ENCODE peak calls at places on chromosomes 2 and 18, in seven cellular contexts. A, M, H, I, G, O and J are unnamed samples.

GRCh38 chr18:48670751-48671560 is 132.1 kb downstream of the CTIF start:
- DNase-seq in I (no peak), H (no peak), O (no peak), M (no peak), A (no peak), G (no peak), J (no peak)

GRCh38 chr2:132766573-132766972 is 96.6 kb upstream of the LYPD1 start:
- DNase-seq in H (no peak), O (no peak), M (no peak), I (no peak), A (no peak), G (no peak), J (no peak)

GRCh38 chr2:42547014-42547413 is 21.4 kb upstream of the MTA3 start:
- DNase-seq in A (no peak), O (no peak), I (no peak), M (no peak), G (no peak), H (no peak), J (no peak)

GRCh38 chr18:46400449-46400848 is 256.6 kb downstream of the LOXHD1 start:
- DNase-seq in M (no peak), G (no peak), A (no peak), I (no peak), O (no peak), H (no peak), J (no peak)

GRCh38 chr2:166375205-166375735 is 474 bp downstream of the SCN9A start:
- DNase-seq in H (no peak), A (no peak), I (no peak), G (no peak), M (peak), O (peak), J (peak)

GRCh38 chr2:119741868-119742267 is 17.9 kb upstream of the PTPN4 start:
- DNase-seq in M (no peak), O (no peak), H (no peak), I (no peak), G (no peak), A (no peak), J (no peak)

GRCh38 chr2:220556658-220557057 is 929.2 kb downstream of the SLC4A3 start:
- DNase-seq in G (no peak), O (peak), A (no peak), I (no peak), M (no peak), H (no peak), J (peak)

GRCh38 chr2:174730530-174731018 is 33.7 kb downstream of the CHRNA1 start:
- DNase-seq in H (no peak), M (no peak), A (no peak), I (no peak), O (no peak), G (no peak), J (no peak)

GRCh38 chr2:8312861-8313768 is 368.7 kb upstream of the ID2 start:
- DNase-seq in O (no peak), A (peak), H (no peak), M (no peak), G (no peak), I (no peak), J (peak)

GRCh38 chr2:71932780-71933466 is 214.7 kb downstream of the CYP26B1 start:
- DNase-seq in G (no peak), O (no peak), H (no peak), M (no peak), I (no peak), A (no peak), J (no peak)

GRCh38 chr18:6411367-6411766 is 3.3 kb downstream of the L3MBTL4 start:
- DNase-seq in G (no peak), O (no peak), I (no peak), H (no peak), M (no peak), A (no peak), J (no peak)

GRCh38 chr2:127675335-127676261 is at the start of gene LIMS2:
- DNase-seq in M (no peak), I (no peak), A (no peak), H (no peak), G (peak), O (no peak), J (no peak)

GRCh38 chr18:9578306-9578705 is 36.1 kb downstream of the PPP4R1 start:
- DNase-seq in H (no peak), G (no peak), O (peak), A (no peak), M (no peak), I (no peak), J (no peak)

GRCh38 chr2:98898423-98898841 is 37.6 kb downstream of the CRACDL start:
- DNase-seq in M (no peak), I (no peak), A (no peak), O (no peak), H (no peak), G (no peak), J (no peak)

GRCh38 chr2:191622374-191623320 is 55.3 kb upstream of the NABP1 start:
- DNase-seq in A (no peak), I (no peak), G (no peak), H (no peak), O (no peak), M (no peak), J (no peak)

GRCh38 chr2:128358941-128359731 is 40.5 kb upstream of the HS6ST1 start:
- DNase-seq in O (no peak), G (no peak), A (peak), M (no peak), I (no peak), H (no peak), J (no peak)

GRCh38 chr2:84963692-84964405 is 7.1 kb upstream of the KCMF1 start:
- DNase-seq in M (no peak), O (peak), I (no peak), H (no peak), G (no peak), A (no peak), J (peak)

GRCh38 chr2:173119944-173120343 is 44.3 kb downstream of the MAP3K20 start:
- DNase-seq in I (no peak), G (no peak), H (no peak), O (no peak), A (no peak), M (no peak), J (no peak)

GRCh38 chr2:219035942-219036341 is 5.4 kb downstream of the CFAP65 start:
- DNase-seq in A (no peak), M (no peak), H (no peak), G (no peak), O (no peak), I (no peak), J (no peak)

GRCh38 chr18:50125456-50125855 is 69.5 kb downstream of the MYO5B start:
- DNase-seq in I (no peak), M (no peak), G (no peak), H (no peak), O (no peak), A (no peak), J (no peak)

GRCh38 chr2:149924028-149924427 is 336.5 kb upstream of the MMADHC start:
- DNase-seq in A (no peak), O (no peak), G (no peak), I (no peak), M (no peak), H (no peak), J (peak)

GRCh38 chr18:23357992-23358594 is 95.0 kb upstream of the RIOK3 start:
- DNase-seq in O (no peak), G (no peak), H (no peak), I (no peak), A (no peak), M (no peak), J (peak)

GRCh38 chr18:10279476-10279875 is 175.0 kb upstream of the APCDD1 start:
- DNase-seq in H (no peak), G (no peak), M (no peak), I (no peak), A (no peak), O (no peak), J (no peak)

GRCh38 chr2:31998731-31999383 is 12.0 kb downstream of the MEMO1 start:
- DNase-seq in G (no peak), M (no peak), O (no peak), I (no peak), A (no peak), H (no peak), J (no peak)

GRCh38 chr2:233048569-233049193 is 11.5 kb upstream of the INPP5D start:
- DNase-seq in I (no peak), O (no peak), G (no peak), H (no peak), M (no peak), A (no peak), J (no peak)

GRCh38 chr2:215556979-215557378 is 121.1 kb upstream of the FN1 start:
- DNase-seq in A (no peak), G (no peak), I (no peak), H (no peak), M (no peak), O (peak), J (no peak)

GRCh38 chr18:48913723-48914122 is 37.0 kb downstream of the SMAD7 start:
- DNase-seq in I (no peak), G (no peak), M (no peak), O (no peak), H (no peak), A (no peak), J (no peak)

GRCh38 chr2:146324954-146325353 is 1519.9 kb upstream of the ACVR2A start:
- DNase-seq in G (no peak), I (no peak), H (no peak), O (peak), A (no peak), M (no peak), J (no peak)

GRCh38 chr2:209334188-209335017 is 89.4 kb upstream of the MAP2 start:
- DNase-seq in O (peak), M (peak), I (no peak), H (no peak), G (peak), A (peak), J (peak)

GRCh38 chr2:147632193-147632592 is 212.6 kb upstream of the ACVR2A start:
- DNase-seq in A (peak), I (no peak), G (no peak), O (no peak), H (no peak), M (no peak), J (no peak)

GRCh38 chr2:233593201-233593600 is 24.2 kb upstream of the UGT1A8 start:
- DNase-seq in O (no peak), G (no peak), I (no peak), A (no peak), H (no peak), M (no peak), J (no peak)

GRCh38 chr2:33104052-33104623 is 157.4 kb downstream of the LTBP1 start:
- DNase-seq in I (no peak), O (peak), G (no peak), M (no peak), H (no peak), A (no peak), J (peak)

GRCh38 chr18:53947092-53947640 is 277.3 kb downstream of the MBD2 start:
- DNase-seq in M (no peak), A (no peak), G (no peak), H (no peak), O (no peak), I (no peak), J (no peak)

GRCh38 chr2:40877734-40878288 is 425.9 kb upstream of the SLC8A1 start:
- DNase-seq in A (no peak), I (no peak), M (no peak), H (no peak), O (no peak), G (no peak), J (peak)

GRCh38 chr2:218807626-218808025 is 24.0 kb downstream of the PRKAG3 start:
- DNase-seq in H (no peak), A (no peak), M (no peak), I (no peak), G (no peak), O (peak), J (no peak)

GRCh38 chr18:55844373-55844772 is 256.4 kb upstream of the TCF4 start:
- DNase-seq in M (no peak), A (no peak), O (peak), I (no peak), H (no peak), G (no peak), J (no peak)